ENCODE peak calls at places on chromosomes 3 and 15, in nine cellular contexts. H is mesenchymal stem cell, O is psoas muscle, T is heart left ventricle, W is K562, M is trophoblast cell, G is ovary, Y is aorta, A is HepG2. X is an unnamed sample.

GRCh38 chr3:111715911-111716523 is 120.9 kb upstream of the ZBED2 start:
- DNase-seq in H (peak; percentile 46), O (no peak), T (peak; percentile 49), W (peak; percentile 26), M (peak; percentile 30), G (no peak), Y (peak; percentile 62), A (peak; percentile 47), X (no peak)

GRCh38 chr15:36894062-36894461 is 206.3 kb downstream of the MEIS2 start:
- DNase-seq in H (no peak), O (no peak), T (no peak), W (no peak), M (no peak), G (no peak), Y (no peak), A (no peak), X (no peak)

GRCh38 chr3:184368116-184368803 is 6.8 kb downstream of the POLR2H start:
- DNase-seq in H (no peak), O (peak; percentile 42), T (no peak), W (no peak), M (no peak), G (no peak), Y (no peak), A (no peak), X (no peak)

GRCh38 chr3:17195192-17195611 is 310.4 kb downstream of the PLCL2 start:
- DNase-seq in H (peak; percentile 30), O (no peak), T (no peak), W (no peak), M (no peak), G (no peak), Y (no peak), A (no peak), X (no peak)

GRCh38 chr15:89106200-89106599 is 17.9 kb downstream of the ABHD2 start:
- DNase-seq in H (no peak), O (no peak), T (no peak), W (no peak), M (no peak), G (no peak), Y (no peak), A (no peak), X (no peak)

GRCh38 chr3:43638594-43639447 is 17.0 kb upstream of the ANO10 start:
- DNase-seq in H (no peak), O (no peak), T (no peak), W (peak; percentile 68), M (peak; percentile 7), G (no peak), Y (no peak), A (no peak), X (peak; percentile 58)

GRCh38 chr3:141305436-141305835 is 62.9 kb upstream of the ZBTB38 start:
- DNase-seq in H (peak; percentile 58), O (no peak), T (no peak), W (no peak), M (no peak), G (no peak), Y (no peak), A (peak; percentile 24), X (no peak)

GRCh38 chr3:179706233-179706632 is 53.4 kb downstream of the USP13 start:
- DNase-seq in H (peak; percentile 28), O (peak; percentile 61), T (no peak), W (no peak), M (no peak), G (no peak), Y (no peak), A (peak; percentile 39), X (no peak)

GRCh38 chr3:58222161-58222724 is 11.5 kb upstream of the DNASE1L3 start:
- DNase-seq in H (no peak), O (no peak), T (no peak), W (no peak), M (peak; percentile 92), G (no peak), Y (no peak), A (peak; percentile 77), X (peak; percentile 89)

GRCh38 chr15:34047893-34048775 is 9.1 kb upstream of the AVEN start:
- DNase-seq in H (peak; percentile 69), O (no peak), T (peak; percentile 23), W (no peak), M (peak; percentile 58), G (no peak), Y (no peak), A (no peak), X (no peak)

GRCh38 chr3:189797103-189797850 is 166.1 kb downstream of the TP63 start:
- DNase-seq in H (peak; percentile 28), O (no peak), T (no peak), W (no peak), M (no peak), G (no peak), Y (no peak), A (no peak), X (no peak)

GRCh38 chr3:2446146-2446545 is 347.5 kb downstream of the CNTN4 start:
- DNase-seq in H (no peak), O (no peak), T (no peak), W (no peak), M (no peak), G (no peak), Y (no peak), A (no peak), X (no peak)

GRCh38 chr3:128011140-128011539 is 41.1 kb upstream of the SEC61A1 start:
- DNase-seq in H (peak; percentile 6), O (no peak), T (no peak), W (peak; percentile 50), M (peak; percentile 35), G (no peak), Y (no peak), A (peak; percentile 29), X (peak; percentile 68)

GRCh38 chr3:195788711-195789581 is 22.8 kb downstream of the MUC4 start:
- DNase-seq in H (no peak), O (no peak), T (no peak), W (no peak), M (no peak), G (no peak), Y (peak; percentile 33), A (no peak), X (no peak)

GRCh38 chr3:197268319-197268718 is 30.1 kb downstream of the DLG1 start:
- DNase-seq in H (no peak), O (no peak), T (no peak), W (no peak), M (no peak), G (peak; percentile 68), Y (no peak), A (no peak), X (no peak)

GRCh38 chr3:46479021-46479420 is 14.3 kb upstream of the LTF start:
- DNase-seq in H (no peak), O (no peak), T (no peak), W (no peak), M (no peak), G (no peak), Y (no peak), A (no peak), X (no peak)

GRCh38 chr3:46478341-46478740 is 13.6 kb upstream of the LTF start:
- DNase-seq in H (no peak), O (no peak), T (no peak), W (no peak), M (no peak), G (no peak), Y (no peak), A (no peak), X (no peak)

GRCh38 chr3:46480481-46481195 is 15.9 kb upstream of the LTF start:
- DNase-seq in H (no peak), O (no peak), T (no peak), W (no peak), M (no peak), G (no peak), Y (no peak), A (no peak), X (no peak)

GRCh38 chr3:46477756-46478155 is 13.1 kb upstream of the LTF start:
- DNase-seq in H (no peak), O (no peak), T (no peak), W (no peak), M (no peak), G (no peak), Y (no peak), A (no peak), X (no peak)

GRCh38 chr3:46479696-46480095 is 15.0 kb upstream of the LTF start:
- DNase-seq in H (no peak), O (no peak), T (no peak), W (no peak), M (no peak), G (no peak), Y (no peak), A (no peak), X (no peak)
- H3K27me3 ChIP-seq in H (peaks cover 65% of the 10 kb centered on the region), O (no peaks in the 10 kb centered on the region), T (no peaks in the 10 kb centered on the region), W (peaks cover 38% of the 10 kb centered on the region), M (no peaks in the 10 kb centered on the region), G (no peaks in the 10 kb centered on the region), Y (no peaks in the 10 kb centered on the region), A (no peaks in the 10 kb centered on the region), X (peaks cover 3% of the 10 kb centered on the region)

GRCh38 chr3:182979103-182979697 is 1.1 kb downstream of the DCUN1D1 start:
- DNase-seq in H (peak; percentile 25), O (no peak), T (no peak), W (no peak), M (no peak), G (no peak), Y (no peak), A (peak; percentile 39), X (peak; percentile 10)

GRCh38 chr3:182979719-182980191 is 583 bp downstream of the DCUN1D1 start:
- DNase-seq in H (peak; percentile 45), O (no peak), T (peak; percentile 45), W (peak; percentile 24), M (peak; percentile 4), G (no peak), Y (peak; percentile 54), A (peak; percentile 12), X (peak; percentile 19)

GRCh38 chr3:182980204-182981037 is at the start of gene DCUN1D1:
- DNase-seq in H (peak; percentile 88), O (peak; percentile 96), T (peak; percentile 93), W (peak; percentile 97), M (peak; percentile 86), G (peak; percentile 94), Y (peak; percentile 94), A (peak; percentile 71), X (peak; percentile 55)

GRCh38 chr3:182981038-182981380 is 671 bp upstream of the DCUN1D1 start:
- DNase-seq in H (no peak), O (peak; percentile 61), T (no peak), W (no peak), M (no peak), G (peak; percentile 53), Y (no peak), A (no peak), X (no peak)

GRCh38 chr3:182978387-182978786 is 2.0 kb downstream of the DCUN1D1 start:
- DNase-seq in H (no peak), O (no peak), T (no peak), W (no peak), M (no peak), G (no peak), Y (no peak), A (no peak), X (no peak)
- H3K4me3 ChIP-seq in H (no peak overlapping the region), O (peak overlapping the region; percentile 95), T (no peak overlapping the region), W (peak overlapping the region; percentile 74), M (no peak overlapping the region), G (no peak overlapping the region), Y (no peak overlapping the region), A (peak overlapping the region; percentile 72), X (no peak overlapping the region)

GRCh38 chr15:60320365-60320764 is 77.4 kb downstream of the ANXA2 start:
- DNase-seq in H (no peak), O (no peak), T (no peak), W (no peak), M (no peak), G (no peak), Y (no peak), A (no peak), X (no peak)
- H3K27me3 ChIP-seq in H (peaks cover 26% of the 10 kb centered on the region), O (no peaks in the 10 kb centered on the region), T (peaks cover 23% of the 10 kb centered on the region), W (peaks cover 6% of the 10 kb centered on the region), M (no peaks in the 10 kb centered on the region), G (no peaks in the 10 kb centered on the region), Y (peaks cover 2% of the 10 kb centered on the region), A (peaks cover 2% of the 10 kb centered on the region), X (peaks cover 2% of the 10 kb centered on the region)

GRCh38 chr3:11591006-11591360 is 52.7 kb downstream of the VGLL4 start:
- DNase-seq in H (peak; percentile 70), O (no peak), T (no peak), W (no peak), M (no peak), G (no peak), Y (no peak), A (no peak), X (no peak)
- H3K4me3 ChIP-seq in H (no peak overlapping the region), O (no peak overlapping the region), T (no peak overlapping the region), W (no peak overlapping the region), M (no peak overlapping the region), G (no peak overlapping the region), Y (no peak overlapping the region), A (no peak overlapping the region), X (no peak overlapping the region)